ENCODE peak calls at places on chromosome 9, in seven cellular contexts. One of them, this sample, is unnamed.

GRCh38 chr9:114429488-114429887 is 41.7 kb upstream of the AKNA start:
- DNase-seq in stimulated activated CD4-positive, alpha-beta T cell treated with anti-CD3 and anti-CD28 coated beads, Interleukin-4, amount 100 ng/mL, for 4 hours: no peak
- DNase-seq in posterior cingulate gyrus: no peak
- DNase-seq in mesendoderm: no peak
- DNase-seq in fibroblast of mammary gland: no peak
- DNase-seq in GM20000: no peak
- DNase-seq in activated T-cell treated with anti-CD3 and anti-CD28 coated beads, Interleukin-2, amount 50 U/mL, for 72 hours: no peak
- DNase-seq in this sample: no peak

GRCh38 chr9:94174164-94174563 is 84.9 kb upstream of the ZNF169 start:
- DNase-seq in GM20000: no peak
- DNase-seq in posterior cingulate gyrus: no peak
- DNase-seq in activated T-cell treated with anti-CD3 and anti-CD28 coated beads, Interleukin-2, amount 50 U/mL, for 72 hours: no peak
- DNase-seq in mesendoderm: no peak
- DNase-seq in stimulated activated CD4-positive, alpha-beta T cell treated with anti-CD3 and anti-CD28 coated beads, Interleukin-4, amount 100 ng/mL, for 4 hours: no peak
- DNase-seq in fibroblast of mammary gland: no peak
- DNase-seq in this sample: no peak

GRCh38 chr9:18717751-18718150 is 243.8 kb downstream of the ADAMTSL1 start:
- DNase-seq in fibroblast of mammary gland: peak; percentile 35
- DNase-seq in GM20000: no peak
- DNase-seq in mesendoderm: no peak
- DNase-seq in activated T-cell treated with anti-CD3 and anti-CD28 coated beads, Interleukin-2, amount 50 U/mL, for 72 hours: no peak
- DNase-seq in stimulated activated CD4-positive, alpha-beta T cell treated with anti-CD3 and anti-CD28 coated beads, Interleukin-4, amount 100 ng/mL, for 4 hours: no peak
- DNase-seq in posterior cingulate gyrus: no peak
- DNase-seq in this sample: no peak

GRCh38 chr9:133375116-133375723 is 640 bp downstream of the SURF4 start:
- DNase-seq in GM20000: peak; percentile 61
- DNase-seq in stimulated activated CD4-positive, alpha-beta T cell treated with anti-CD3 and anti-CD28 coated beads, Interleukin-4, amount 100 ng/mL, for 4 hours: no peak
- DNase-seq in mesendoderm: peak; percentile 63
- DNase-seq in posterior cingulate gyrus: no peak
- DNase-seq in activated T-cell treated with anti-CD3 and anti-CD28 coated beads, Interleukin-2, amount 50 U/mL, for 72 hours: peak; percentile 42
- DNase-seq in fibroblast of mammary gland: peak; percentile 50
- DNase-seq in this sample: no peak

GRCh38 chr9:105457560-105458294 is 9.9 kb downstream of the FSD1L start:
- DNase-seq in stimulated activated CD4-positive, alpha-beta T cell treated with anti-CD3 and anti-CD28 coated beads, Interleukin-4, amount 100 ng/mL, for 4 hours: no peak
- DNase-seq in GM20000: no peak
- DNase-seq in activated T-cell treated with anti-CD3 and anti-CD28 coated beads, Interleukin-2, amount 50 U/mL, for 72 hours: no peak
- DNase-seq in fibroblast of mammary gland: no peak
- DNase-seq in posterior cingulate gyrus: no peak
- DNase-seq in mesendoderm: no peak
- DNase-seq in this sample: no peak

GRCh38 chr9:93947409-93948070 is 7.6 kb downstream of the BARX1 start:
- DNase-seq in posterior cingulate gyrus: no peak
- DNase-seq in activated T-cell treated with anti-CD3 and anti-CD28 coated beads, Interleukin-2, amount 50 U/mL, for 72 hours: no peak
- DNase-seq in fibroblast of mammary gland: no peak
- DNase-seq in mesendoderm: no peak
- DNase-seq in GM20000: no peak
- DNase-seq in stimulated activated CD4-positive, alpha-beta T cell treated with anti-CD3 and anti-CD28 coated beads, Interleukin-4, amount 100 ng/mL, for 4 hours: no peak
- DNase-seq in this sample: no peak

GRCh38 chr9:73231203-73231602 is 79.5 kb downstream of the ANXA1 start:
- DNase-seq in activated T-cell treated with anti-CD3 and anti-CD28 coated beads, Interleukin-2, amount 50 U/mL, for 72 hours: peak; percentile 3
- DNase-seq in mesendoderm: no peak
- DNase-seq in fibroblast of mammary gland: no peak
- DNase-seq in GM20000: no peak
- DNase-seq in posterior cingulate gyrus: no peak
- DNase-seq in stimulated activated CD4-positive, alpha-beta T cell treated with anti-CD3 and anti-CD28 coated beads, Interleukin-4, amount 100 ng/mL, for 4 hours: no peak
- DNase-seq in this sample: no peak

GRCh38 chr9:137988701-137989100 is 111.1 kb downstream of the CACNA1B start:
- DNase-seq in mesendoderm: no peak
- DNase-seq in activated T-cell treated with anti-CD3 and anti-CD28 coated beads, Interleukin-2, amount 50 U/mL, for 72 hours: no peak
- DNase-seq in GM20000: no peak
- DNase-seq in fibroblast of mammary gland: no peak
- DNase-seq in posterior cingulate gyrus: no peak
- DNase-seq in stimulated activated CD4-positive, alpha-beta T cell treated with anti-CD3 and anti-CD28 coated beads, Interleukin-4, amount 100 ng/mL, for 4 hours: no peak
- DNase-seq in this sample: no peak

GRCh38 chr9:135810806-135811575 is 96.4 kb downstream of the CAMSAP1 start:
- DNase-seq in mesendoderm: no peak
- DNase-seq in posterior cingulate gyrus: no peak
- DNase-seq in GM20000: no peak
- DNase-seq in fibroblast of mammary gland: no peak
- DNase-seq in activated T-cell treated with anti-CD3 and anti-CD28 coated beads, Interleukin-2, amount 50 U/mL, for 72 hours: no peak
- DNase-seq in stimulated activated CD4-positive, alpha-beta T cell treated with anti-CD3 and anti-CD28 coated beads, Interleukin-4, amount 100 ng/mL, for 4 hours: no peak
- DNase-seq in this sample: no peak

GRCh38 chr9:121635300-121635699 is 16.1 kb upstream of the DAB2IP start:
- DNase-seq in posterior cingulate gyrus: no peak
- DNase-seq in fibroblast of mammary gland: no peak
- DNase-seq in GM20000: no peak
- DNase-seq in mesendoderm: no peak
- DNase-seq in activated T-cell treated with anti-CD3 and anti-CD28 coated beads, Interleukin-2, amount 50 U/mL, for 72 hours: no peak
- DNase-seq in stimulated activated CD4-positive, alpha-beta T cell treated with anti-CD3 and anti-CD28 coated beads, Interleukin-4, amount 100 ng/mL, for 4 hours: no peak
- DNase-seq in this sample: no peak

GRCh38 chr9:70639853-70640814 is 225.7 kb upstream of the KLF9 start:
- DNase-seq in mesendoderm: peak; percentile 72
- DNase-seq in stimulated activated CD4-positive, alpha-beta T cell treated with anti-CD3 and anti-CD28 coated beads, Interleukin-4, amount 100 ng/mL, for 4 hours: no peak
- DNase-seq in posterior cingulate gyrus: peak; percentile 43
- DNase-seq in GM20000: no peak
- DNase-seq in fibroblast of mammary gland: peak; percentile 74
- DNase-seq in activated T-cell treated with anti-CD3 and anti-CD28 coated beads, Interleukin-2, amount 50 U/mL, for 72 hours: no peak
- DNase-seq in this sample: no peak

GRCh38 chr9:77897292-77897691 is 134.3 kb downstream of the GNAQ start:
- DNase-seq in posterior cingulate gyrus: no peak
- DNase-seq in fibroblast of mammary gland: no peak
- DNase-seq in mesendoderm: peak; percentile 65
- DNase-seq in stimulated activated CD4-positive, alpha-beta T cell treated with anti-CD3 and anti-CD28 coated beads, Interleukin-4, amount 100 ng/mL, for 4 hours: no peak
- DNase-seq in activated T-cell treated with anti-CD3 and anti-CD28 coated beads, Interleukin-2, amount 50 U/mL, for 72 hours: no peak
- DNase-seq in GM20000: no peak
- DNase-seq in this sample: no peak

GRCh38 chr9:115146581-115147021 is 28.6 kb upstream of the TNC start:
- DNase-seq in GM20000: no peak
- DNase-seq in mesendoderm: peak; percentile 93
- DNase-seq in fibroblast of mammary gland: peak; percentile 92
- DNase-seq in stimulated activated CD4-positive, alpha-beta T cell treated with anti-CD3 and anti-CD28 coated beads, Interleukin-4, amount 100 ng/mL, for 4 hours: no peak
- DNase-seq in posterior cingulate gyrus: no peak
- DNase-seq in activated T-cell treated with anti-CD3 and anti-CD28 coated beads, Interleukin-2, amount 50 U/mL, for 72 hours: no peak
- DNase-seq in this sample: no peak

GRCh38 chr9:87872079-87872624 is 10.5 kb upstream of the SPATA31E1 start:
- DNase-seq in mesendoderm: no peak
- DNase-seq in posterior cingulate gyrus: peak; percentile 62
- DNase-seq in activated T-cell treated with anti-CD3 and anti-CD28 coated beads, Interleukin-2, amount 50 U/mL, for 72 hours: no peak
- DNase-seq in fibroblast of mammary gland: peak; percentile 22
- DNase-seq in GM20000: no peak
- DNase-seq in stimulated activated CD4-positive, alpha-beta T cell treated with anti-CD3 and anti-CD28 coated beads, Interleukin-4, amount 100 ng/mL, for 4 hours: no peak
- DNase-seq in this sample: peak; percentile 47

GRCh38 chr9:123169926-123170325 is 98.5 kb downstream of the STRBP start:
- DNase-seq in fibroblast of mammary gland: no peak
- DNase-seq in stimulated activated CD4-positive, alpha-beta T cell treated with anti-CD3 and anti-CD28 coated beads, Interleukin-4, amount 100 ng/mL, for 4 hours: no peak
- DNase-seq in mesendoderm: no peak
- DNase-seq in activated T-cell treated with anti-CD3 and anti-CD28 coated beads, Interleukin-2, amount 50 U/mL, for 72 hours: no peak
- DNase-seq in GM20000: peak; percentile 5
- DNase-seq in posterior cingulate gyrus: no peak
- DNase-seq in this sample: no peak

GRCh38 chr9:27117489-27118135 is 8.6 kb downstream of the TEK start:
- DNase-seq in mesendoderm: peak; percentile 87
- DNase-seq in activated T-cell treated with anti-CD3 and anti-CD28 coated beads, Interleukin-2, amount 50 U/mL, for 72 hours: no peak
- DNase-seq in fibroblast of mammary gland: peak; percentile 58
- DNase-seq in GM20000: no peak
- DNase-seq in posterior cingulate gyrus: no peak
- DNase-seq in stimulated activated CD4-positive, alpha-beta T cell treated with anti-CD3 and anti-CD28 coated beads, Interleukin-4, amount 100 ng/mL, for 4 hours: no peak
- DNase-seq in this sample: no peak

GRCh38 chr9:107737987-107738743 is 248.6 kb upstream of the KLF4 start:
- DNase-seq in stimulated activated CD4-positive, alpha-beta T cell treated with anti-CD3 and anti-CD28 coated beads, Interleukin-4, amount 100 ng/mL, for 4 hours: no peak
- DNase-seq in fibroblast of mammary gland: peak; percentile 98
- DNase-seq in GM20000: no peak
- DNase-seq in mesendoderm: no peak
- DNase-seq in posterior cingulate gyrus: no peak
- DNase-seq in activated T-cell treated with anti-CD3 and anti-CD28 coated beads, Interleukin-2, amount 50 U/mL, for 72 hours: no peak
- DNase-seq in this sample: no peak

GRCh38 chr9:82108881-82109280 is 120.3 kb downstream of the SPATA31D1 start:
- DNase-seq in activated T-cell treated with anti-CD3 and anti-CD28 coated beads, Interleukin-2, amount 50 U/mL, for 72 hours: no peak
- DNase-seq in posterior cingulate gyrus: no peak
- DNase-seq in fibroblast of mammary gland: no peak
- DNase-seq in mesendoderm: no peak
- DNase-seq in stimulated activated CD4-positive, alpha-beta T cell treated with anti-CD3 and anti-CD28 coated beads, Interleukin-4, amount 100 ng/mL, for 4 hours: no peak
- DNase-seq in GM20000: no peak
- DNase-seq in this sample: no peak

GRCh38 chr9:86713970-86714369 is 233.3 kb downstream of the GAS1 start:
- DNase-seq in activated T-cell treated with anti-CD3 and anti-CD28 coated beads, Interleukin-2, amount 50 U/mL, for 72 hours: no peak
- DNase-seq in GM20000: no peak
- DNase-seq in mesendoderm: no peak
- DNase-seq in stimulated activated CD4-positive, alpha-beta T cell treated with anti-CD3 and anti-CD28 coated beads, Interleukin-4, amount 100 ng/mL, for 4 hours: no peak
- DNase-seq in fibroblast of mammary gland: peak; percentile 85
- DNase-seq in posterior cingulate gyrus: no peak
- DNase-seq in this sample: no peak

GRCh38 chr9:2193565-2193964 is 178.4 kb downstream of the SMARCA2 start:
- DNase-seq in stimulated activated CD4-positive, alpha-beta T cell treated with anti-CD3 and anti-CD28 coated beads, Interleukin-4, amount 100 ng/mL, for 4 hours: no peak
- DNase-seq in posterior cingulate gyrus: no peak
- DNase-seq in GM20000: no peak
- DNase-seq in mesendoderm: no peak
- DNase-seq in activated T-cell treated with anti-CD3 and anti-CD28 coated beads, Interleukin-2, amount 50 U/mL, for 72 hours: no peak
- DNase-seq in fibroblast of mammary gland: no peak
- DNase-seq in this sample: no peak

GRCh38 chr9:82202808-82203207 is 214.2 kb downstream of the SPATA31D1 start:
- DNase-seq in activated T-cell treated with anti-CD3 and anti-CD28 coated beads, Interleukin-2, amount 50 U/mL, for 72 hours: no peak
- DNase-seq in posterior cingulate gyrus: no peak
- DNase-seq in stimulated activated CD4-positive, alpha-beta T cell treated with anti-CD3 and anti-CD28 coated beads, Interleukin-4, amount 100 ng/mL, for 4 hours: no peak
- DNase-seq in GM20000: no peak
- DNase-seq in fibroblast of mammary gland: peak; percentile 72
- DNase-seq in mesendoderm: no peak
- DNase-seq in this sample: no peak

GRCh38 chr9:96203867-96204412 is 98.0 kb downstream of the HSD17B3 start:
- DNase-seq in fibroblast of mammary gland: peak; percentile 55
- DNase-seq in stimulated activated CD4-positive, alpha-beta T cell treated with anti-CD3 and anti-CD28 coated beads, Interleukin-4, amount 100 ng/mL, for 4 hours: no peak
- DNase-seq in mesendoderm: no peak
- DNase-seq in GM20000: no peak
- DNase-seq in activated T-cell treated with anti-CD3 and anti-CD28 coated beads, Interleukin-2, amount 50 U/mL, for 72 hours: no peak
- DNase-seq in posterior cingulate gyrus: no peak
- DNase-seq in this sample: no peak

GRCh38 chr9:128818839-128819715 is 777 bp downstream of the ENDOG start:
- DNase-seq in fibroblast of mammary gland: no peak
- DNase-seq in GM20000: peak; percentile 79
- DNase-seq in stimulated activated CD4-positive, alpha-beta T cell treated with anti-CD3 and anti-CD28 coated beads, Interleukin-4, amount 100 ng/mL, for 4 hours: peak; percentile 44
- DNase-seq in mesendoderm: peak; percentile 53
- DNase-seq in activated T-cell treated with anti-CD3 and anti-CD28 coated beads, Interleukin-2, amount 50 U/mL, for 72 hours: peak; percentile 56
- DNase-seq in posterior cingulate gyrus: peak; percentile 60
- DNase-seq in this sample: peak; percentile 67

GRCh38 chr9:70472268-70473249 is 58.1 kb upstream of the KLF9 start:
- DNase-seq in GM20000: no peak
- DNase-seq in mesendoderm: no peak
- DNase-seq in activated T-cell treated with anti-CD3 and anti-CD28 coated beads, Interleukin-2, amount 50 U/mL, for 72 hours: no peak
- DNase-seq in fibroblast of mammary gland: no peak
- DNase-seq in stimulated activated CD4-positive, alpha-beta T cell treated with anti-CD3 and anti-CD28 coated beads, Interleukin-4, amount 100 ng/mL, for 4 hours: no peak
- DNase-seq in posterior cingulate gyrus: no peak
- DNase-seq in this sample: no peak

GRCh38 chr9:72579190-72579589 is 57.8 kb downstream of the TMC1 start:
- DNase-seq in GM20000: no peak
- DNase-seq in fibroblast of mammary gland: peak; percentile 81
- DNase-seq in mesendoderm: no peak
- DNase-seq in stimulated activated CD4-positive, alpha-beta T cell treated with anti-CD3 and anti-CD28 coated beads, Interleukin-4, amount 100 ng/mL, for 4 hours: no peak
- DNase-seq in posterior cingulate gyrus: no peak
- DNase-seq in activated T-cell treated with anti-CD3 and anti-CD28 coated beads, Interleukin-2, amount 50 U/mL, for 72 hours: no peak
- DNase-seq in this sample: no peak

GRCh38 chr9:90107021-90107771 is 502.4 kb downstream of the GADD45G start:
- DNase-seq in activated T-cell treated with anti-CD3 and anti-CD28 coated beads, Interleukin-2, amount 50 U/mL, for 72 hours: no peak
- DNase-seq in posterior cingulate gyrus: no peak
- DNase-seq in fibroblast of mammary gland: peak; percentile 23
- DNase-seq in GM20000: no peak
- DNase-seq in stimulated activated CD4-positive, alpha-beta T cell treated with anti-CD3 and anti-CD28 coated beads, Interleukin-4, amount 100 ng/mL, for 4 hours: no peak
- DNase-seq in mesendoderm: peak; percentile 11
- DNase-seq in this sample: no peak

GRCh38 chr9:116661037-116661954 is 25.8 kb upstream of the TRIM32 start:
- DNase-seq in mesendoderm: peak; percentile 86
- DNase-seq in GM20000: peak; percentile 65
- DNase-seq in stimulated activated CD4-positive, alpha-beta T cell treated with anti-CD3 and anti-CD28 coated beads, Interleukin-4, amount 100 ng/mL, for 4 hours: no peak
- DNase-seq in posterior cingulate gyrus: no peak
- DNase-seq in activated T-cell treated with anti-CD3 and anti-CD28 coated beads, Interleukin-2, amount 50 U/mL, for 72 hours: peak; percentile 5
- DNase-seq in fibroblast of mammary gland: peak; percentile 83
- DNase-seq in this sample: no peak

GRCh38 chr9:93003552-93004407 is 54.7 kb upstream of the SUSD3 start:
- DNase-seq in mesendoderm: peak; percentile 64
- DNase-seq in stimulated activated CD4-positive, alpha-beta T cell treated with anti-CD3 and anti-CD28 coated beads, Interleukin-4, amount 100 ng/mL, for 4 hours: peak; percentile 61
- DNase-seq in activated T-cell treated with anti-CD3 and anti-CD28 coated beads, Interleukin-2, amount 50 U/mL, for 72 hours: peak; percentile 69
- DNase-seq in GM20000: peak; percentile 75
- DNase-seq in fibroblast of mammary gland: peak; percentile 48
- DNase-seq in posterior cingulate gyrus: peak; percentile 50
- DNase-seq in this sample: no peak

GRCh38 chr9:35553670-35554543 is 51.2 kb upstream of the TESK1 start:
- DNase-seq in stimulated activated CD4-positive, alpha-beta T cell treated with anti-CD3 and anti-CD28 coated beads, Interleukin-4, amount 100 ng/mL, for 4 hours: peak; percentile 6
- DNase-seq in posterior cingulate gyrus: peak; percentile 74
- DNase-seq in fibroblast of mammary gland: peak; percentile 83
- DNase-seq in mesendoderm: peak; percentile 78
- DNase-seq in GM20000: peak; percentile 60
- DNase-seq in activated T-cell treated with anti-CD3 and anti-CD28 coated beads, Interleukin-2, amount 50 U/mL, for 72 hours: peak; percentile 40
- DNase-seq in this sample: peak; percentile 42

GRCh38 chr9:127904518-127904887 is 5.1 kb upstream of the ST6GALNAC6 start:
- DNase-seq in GM20000: no peak
- DNase-seq in posterior cingulate gyrus: no peak
- DNase-seq in fibroblast of mammary gland: no peak
- DNase-seq in activated T-cell treated with anti-CD3 and anti-CD28 coated beads, Interleukin-2, amount 50 U/mL, for 72 hours: no peak
- DNase-seq in mesendoderm: peak; percentile 43
- DNase-seq in stimulated activated CD4-positive, alpha-beta T cell treated with anti-CD3 and anti-CD28 coated beads, Interleukin-4, amount 100 ng/mL, for 4 hours: no peak
- DNase-seq in this sample: no peak

GRCh38 chr9:130368631-130369103 is 76.1 kb upstream of the ASS1 start:
- DNase-seq in fibroblast of mammary gland: no peak
- DNase-seq in posterior cingulate gyrus: no peak
- DNase-seq in stimulated activated CD4-positive, alpha-beta T cell treated with anti-CD3 and anti-CD28 coated beads, Interleukin-4, amount 100 ng/mL, for 4 hours: no peak
- DNase-seq in mesendoderm: peak; percentile 83
- DNase-seq in GM20000: no peak
- DNase-seq in activated T-cell treated with anti-CD3 and anti-CD28 coated beads, Interleukin-2, amount 50 U/mL, for 72 hours: peak; percentile 23
- DNase-seq in this sample: no peak

GRCh38 chr9:18338042-18338441 is 135.9 kb upstream of the ADAMTSL1 start:
- DNase-seq in posterior cingulate gyrus: no peak
- DNase-seq in fibroblast of mammary gland: peak; percentile 7
- DNase-seq in activated T-cell treated with anti-CD3 and anti-CD28 coated beads, Interleukin-2, amount 50 U/mL, for 72 hours: no peak
- DNase-seq in GM20000: no peak
- DNase-seq in stimulated activated CD4-positive, alpha-beta T cell treated with anti-CD3 and anti-CD28 coated beads, Interleukin-4, amount 100 ng/mL, for 4 hours: no peak
- DNase-seq in mesendoderm: no peak
- DNase-seq in this sample: no peak

This sample was measured in anterior cingulate cortex.